ENCODE peak calls at places on chromosomes 7 and 10, in five cellular contexts. E is EL, G is adipocyte, U is activated T-cell treated with anti-CD3 and anti-CD28 coated beads for 1 hour, D is DMS153. F is an unnamed sample.

GRCh38 chr10:95509281-95509680 is 51.9 kb downstream of the SORBS1 start:
- DNase-seq in E (no peak), G (no peak), U (no peak), D (no peak), F (no peak)

GRCh38 chr7:66236713-66237303 is 31.7 kb downstream of the TPST1 start:
- DNase-seq in E (no peak), G (no peak), U (no peak), D (no peak), F (no peak)

GRCh38 chr10:118981946-118982345 is 47.6 kb upstream of the NANOS1 start:
- DNase-seq in E (no peak), G (no peak), U (no peak), D (no peak), F (no peak)

GRCh38 chr10:35795131-35795819 is 153.2 kb upstream of the FZD8 start:
- DNase-seq in E (peak; percentile 22), G (no peak), U (no peak), D (peak; percentile 76), F (no peak)

GRCh38 chr7:156522801-156523200 is 117.8 kb upstream of the RNF32 start:
- DNase-seq in E (no peak), G (no peak), U (no peak), D (no peak), F (no peak)

GRCh38 chr10:129972966-129973673 is 9.0 kb upstream of the EBF3 start:
- DNase-seq in E (no peak), G (no peak), U (no peak), D (no peak), F (no peak)

GRCh38 chr7:107982918-107983389 is 20.0 kb downstream of the LAMB1 start:
- DNase-seq in E (no peak), G (no peak), U (no peak), D (no peak), F (peak; percentile 35)

GRCh38 chr7:73893342-73894101 is 32.6 kb downstream of the TMEM270 start:
- DNase-seq in E (no peak), G (no peak), U (no peak), D (no peak), F (peak; percentile 98)

GRCh38 chr7:142557971-142558582 is 191.2 kb upstream of the PRSS1 start:
- DNase-seq in E (peak; percentile 81), G (peak; percentile 52), U (peak; percentile 37), D (no peak), F (peak; percentile 66)

GRCh38 chr7:37585064-37585463 is 98.5 kb upstream of the GPR141 start:
- DNase-seq in E (no peak), G (no peak), U (no peak), D (no peak), F (no peak)

GRCh38 chr10:78578929-78579328 is 489.8 kb upstream of the ZMIZ1 start:
- DNase-seq in E (no peak), G (no peak), U (no peak), D (peak; percentile 64), F (no peak)

GRCh38 chr7:74587435-74588126 is 69.9 kb upstream of the GTF2I start:
- DNase-seq in E (peak; percentile 92), G (peak; percentile 95), U (no peak), D (peak; percentile 56), F (peak; percentile 92)

GRCh38 chr10:4283841-4284610 is 499.0 kb upstream of the KLF6 start:
- DNase-seq in E (peak; percentile 28), G (peak; percentile 91), U (no peak), D (no peak), F (peak; percentile 83)

GRCh38 chr7:135670179-135670578 is 7.9 kb downstream of the STMP1 start:
- DNase-seq in E (peak; percentile 79), G (peak; percentile 56), U (no peak), D (no peak), F (peak; percentile 67)

GRCh38 chr10:17185873-17186272 is 15.6 kb downstream of the TRDMT1 start:
- DNase-seq in E (no peak), G (no peak), U (no peak), D (no peak), F (no peak)

GRCh38 chr7:101747758-101748345 is 69.6 kb upstream of the CUX1 start:
- DNase-seq in E (no peak), G (no peak), U (no peak), D (no peak), F (no peak)

GRCh38 chr10:4260483-4260882 is 475.5 kb upstream of the KLF6 start:
- DNase-seq in E (peak; percentile 37), G (peak; percentile 74), U (no peak), D (no peak), F (peak; percentile 35)

GRCh38 chr10:119670717-119671116 is 19.5 kb downstream of the BAG3 start:
- DNase-seq in E (peak; percentile 70), G (peak; percentile 41), U (no peak), D (no peak), F (no peak)

GRCh38 chr10:14003517-14003916 is 327.2 kb downstream of the FRMD4A start:
- DNase-seq in E (no peak), G (no peak), U (no peak), D (no peak), F (no peak)

GRCh38 chr7:151717415-151717814 is 159.5 kb downstream of the PRKAG2 start:
- DNase-seq in E (no peak), G (no peak), U (no peak), D (no peak), F (peak; percentile 69)